ENCODE peak calls at places on chromosomes 5 and 9, in four cellular contexts. J is posterior cingulate gyrus, D is heart left ventricle, U is OCI-LY7. E is an unnamed sample.

GRCh38 chr5:126360467-126360866 is 62.7 kb upstream of the GRAMD2B start:
- DNase-seq in D (no peak), J (no peak), U (no peak), E (no peak)

GRCh38 chr5:168327994-168328393 is 36.5 kb downstream of the WWC1 start:
- DNase-seq in J (no peak), D (no peak), U (no peak), E (no peak)

GRCh38 chr9:6268830-6269397 is 53.3 kb downstream of the IL33 start:
- DNase-seq in U (no peak), J (no peak), D (no peak), E (no peak)

GRCh38 chr9:136629879-136630661 is 32.6 kb upstream of the EGFL7 start:
- DNase-seq in J (no peak), U (peak; percentile 48), D (peak; percentile 86), E (no peak)

GRCh38 chr9:17625644-17626388 is 47.0 kb downstream of the SH3GL2 start:
- DNase-seq in D (no peak), U (no peak), J (no peak), E (no peak)

GRCh38 chr9:73577867-73578266 is 426.2 kb downstream of the ANXA1 start:
- DNase-seq in U (no peak), D (no peak), J (no peak), E (no peak)

GRCh38 chr9:479316-479715 is 264.7 kb downstream of the DOCK8 start:
- DNase-seq in J (no peak), D (no peak), U (no peak), E (no peak)

GRCh38 chr9:95025213-95026170 is 292.0 kb downstream of the FANCC start:
- DNase-seq in D (peak; percentile 75), J (no peak), U (no peak), E (no peak)

GRCh38 chr9:20701058-20701457 is 17.0 kb downstream of the FOCAD start:
- DNase-seq in D (no peak), U (no peak), J (no peak), E (no peak)

GRCh38 chr5:14628346-14628745 is 36.2 kb upstream of the OTULIN start:
- DNase-seq in U (peak; percentile 56), J (no peak), D (no peak), E (no peak)

GRCh38 chr5:5967945-5968344 is 410.4 kb downstream of the MED10 start:
- DNase-seq in U (no peak), J (no peak), D (no peak), E (no peak)

E was measured in Panc1.